ENCODE peak calls at places on chromosomes 16 and 17, in four cellular contexts. D, K, L and F are unnamed samples.

GRCh38 chr16:14003119-14003570 is 68.0 kb upstream of the MRTFB start:
- DNase-seq in K (no peak), L (peak; percentile 46), D (peak; percentile 40), F (no peak)

GRCh38 chr17:72707881-72708280 is 384.6 kb downstream of the SLC39A11 start:
- DNase-seq in K (no peak), L (no peak), D (no peak), F (no peak)

GRCh38 chr17:350706-351435 is 1.7 kb downstream of the RPH3AL start:
- DNase-seq in K (no peak), L (no peak), D (no peak), F (no peak)

GRCh38 chr17:60720763-60721531 is 43.3 kb downstream of the BCAS3 start:
- DNase-seq in L (peak; percentile 36), K (peak; percentile 17), D (peak; percentile 50), F (peak; percentile 24)

GRCh38 chr17:28499366-28499668 is 6.8 kb upstream of the FOXN1 start:
- DNase-seq in K (no peak), D (no peak), L (no peak), F (no peak)

GRCh38 chr16:48487287-48487686 is 102.1 kb upstream of the SIAH1 start:
- DNase-seq in D (no peak), L (no peak), K (no peak), F (no peak)

GRCh38 chr17:28701987-28702751 is 9.5 kb downstream of the PROCA1 start:
- DNase-seq in K (no peak), D (no peak), L (no peak), F (no peak)

GRCh38 chr16:11722468-11722808 is 20.2 kb downstream of the TXNDC11 start:
- DNase-seq in D (no peak), K (no peak), L (no peak), F (no peak)

GRCh38 chr16:17305694-17306093 is 165.1 kb downstream of the XYLT1 start:
- DNase-seq in D (no peak), L (no peak), K (no peak), F (peak; percentile 48)

GRCh38 chr17:40071720-40072480 is 9.1 kb downstream of the THRA start:
- DNase-seq in K (no peak), D (no peak), L (peak; percentile 91), F (no peak)

GRCh38 chr17:55177159-55177913 is 87.4 kb upstream of the HLF start:
- DNase-seq in L (no peak), K (no peak), D (no peak), F (no peak)

GRCh38 chr16:17470002-17470870 is 524 bp downstream of the XYLT1 start:
- DNase-seq in L (no peak), K (no peak), D (no peak), F (no peak)

GRCh38 chr17:1695365-1695764 is 10.7 kb upstream of the PRPF8 start:
- DNase-seq in D (no peak), K (peak; percentile 53), L (no peak), F (peak; percentile 28)

GRCh38 chr17:8294814-8295316 is 335 bp downstream of the SLC25A35 start:
- DNase-seq in D (no peak), L (no peak), K (no peak), F (no peak)

GRCh38 chr16:55333690-55334089 is 9.7 kb downstream of the IRX6 start:
- DNase-seq in D (no peak), L (peak; percentile 66), K (no peak), F (no peak)

GRCh38 chr16:48367443-48368049 is 17.7 kb downstream of the SIAH1 start:
- DNase-seq in K (no peak), L (no peak), D (no peak), F (no peak)

GRCh38 chr16:65845466-65846209 is 520.9 kb upstream of the CDH5 start:
- DNase-seq in L (no peak), K (no peak), D (no peak), F (no peak)

GRCh38 chr17:59172436-59173004 is 17.0 kb downstream of the PRR11 start:
- DNase-seq in K (no peak), D (no peak), L (no peak), F (no peak)

GRCh38 chr17:15941781-15942180 is 3.1 kb upstream of the ADORA2B start:
- DNase-seq in D (no peak), K (no peak), L (no peak), F (no peak)

GRCh38 chr16:59707441-59707840 is 973.3 kb upstream of the GOT2 start:
- DNase-seq in L (no peak), D (no peak), K (no peak), F (no peak)

DNA sequence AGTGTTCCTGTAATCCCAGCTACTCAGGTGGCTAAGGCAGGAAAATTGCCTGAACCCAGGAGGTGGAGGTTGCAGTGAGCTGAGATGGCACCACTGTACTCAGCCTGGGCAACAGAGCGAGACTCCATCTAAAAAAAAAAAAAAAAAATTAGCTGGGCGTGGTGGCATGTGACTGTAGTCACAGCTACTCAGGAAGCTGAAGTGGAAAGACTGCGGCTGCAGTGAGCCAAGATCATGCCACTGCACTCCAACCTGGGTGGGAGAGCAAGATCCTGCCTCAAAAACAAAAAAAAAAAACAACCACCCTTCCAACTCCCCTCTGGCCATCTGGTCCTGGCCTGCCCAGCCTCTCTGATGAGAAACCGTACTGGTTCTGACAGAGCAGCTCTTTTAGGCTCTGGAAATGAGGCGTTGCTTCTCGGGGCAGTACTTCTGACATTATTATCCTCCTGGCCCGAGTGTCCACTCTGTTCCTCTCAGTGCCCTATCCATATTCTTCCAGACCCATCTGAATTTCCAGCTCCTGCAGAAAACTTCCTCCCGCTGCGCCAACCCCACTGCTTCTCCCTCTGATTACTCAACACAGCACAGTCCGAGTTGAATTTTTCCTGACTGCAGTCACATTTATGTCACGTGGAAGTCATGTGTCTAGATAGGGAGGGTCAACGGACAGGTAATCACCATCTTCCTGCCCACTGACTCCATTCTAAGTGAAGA is 13.3 kb downstream of the GGA2 start:
- DNase-seq in K (no peak), D (no peak), L (no peak), F (no peak)
- TF ChIP-seq SPI1 in K (no peak), D (no peak), L (no peak), F (no peak)

GRCh38 chr16:26391833-26392232 is 674.9 kb upstream of the C16orf82 start:
- DNase-seq in L (no peak), D (no peak), K (no peak), F (no peak)
- TF ChIP-seq SPI1 in L (no peak), D (peak; percentile 12), K (no peak), F (no peak)

DNA sequence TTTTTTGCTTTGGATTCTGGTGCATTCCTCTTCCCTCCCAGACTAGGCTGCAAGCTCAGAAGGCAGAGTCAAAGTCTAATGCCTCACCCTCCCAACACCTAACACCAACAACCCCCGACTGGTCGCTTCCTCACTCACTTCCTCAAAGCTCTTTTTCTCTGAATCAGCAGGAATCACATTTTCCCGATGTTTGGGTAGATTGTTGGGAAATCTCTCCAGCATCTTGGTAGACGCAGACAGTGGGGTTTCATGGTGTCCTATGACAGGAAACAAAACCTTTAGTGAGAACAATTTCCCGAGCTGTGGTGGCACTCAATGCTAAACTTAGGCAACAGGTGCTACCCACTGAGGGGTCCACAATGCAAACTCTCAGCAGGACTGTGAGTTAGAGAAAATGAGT is 39.9 kb upstream of the ICAM2 start:
- DNase-seq in D (no peak), K (no peak), L (no peak), F (no peak)
- TF ChIP-seq SPI1 in D (peak; percentile 23), K (peak; percentile 53), L (peak; percentile 46), F (no peak)

GRCh38 chr16:53999123-53999522 is 287.5 kb downstream of the IRX3 start:
- DNase-seq in D (no peak), K (no peak), L (no peak), F (no peak)
- TF ChIP-seq SPI1 in D (no peak), K (no peak), L (no peak), F (no peak)

GRCh38 chr16:19618876-19619275 is 63.4 kb downstream of the VPS35L start:
- DNase-seq in K (no peak), L (no peak), D (no peak), F (no peak)
- TF ChIP-seq SPI1 in K (no peak), L (no peak), D (no peak), F (no peak)

GRCh38 chr17:82664701-82665182 is 16.5 kb upstream of the WDR45B start:
- DNase-seq in D (no peak), L (no peak), K (no peak), F (no peak)
- TF ChIP-seq SPI1 in D (no peak), L (no peak), K (no peak), F (no peak)

DNA sequence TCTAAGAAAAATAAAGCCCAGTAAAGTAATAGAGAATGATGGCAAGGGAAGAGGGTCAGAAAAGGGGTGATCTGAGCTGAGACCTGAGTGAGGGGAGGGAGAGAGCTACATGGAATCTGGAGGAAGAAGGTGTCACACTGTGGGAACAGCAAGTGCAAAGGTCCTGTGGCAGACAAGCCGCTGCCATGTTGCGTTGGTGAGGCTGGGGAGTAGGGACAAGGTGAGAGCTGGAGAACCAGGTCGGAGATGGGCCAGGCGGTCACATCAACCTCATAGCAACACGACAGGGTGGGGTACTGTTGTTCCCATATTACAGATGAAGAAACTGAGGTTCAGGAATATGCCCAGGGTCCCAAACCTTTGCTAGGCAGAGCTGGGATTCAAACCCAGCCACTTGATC is 16.6 kb upstream of the CALB2 start:
- DNase-seq in D (no peak), L (no peak), K (no peak), F (no peak)
- TF ChIP-seq SPI1 in D (no peak), L (no peak), K (no peak), F (no peak)

GRCh38 chr16:88656291-88656980 is 5.6 kb upstream of the CYBA start:
- DNase-seq in L (no peak), K (no peak), D (no peak), F (no peak)

GRCh38 chr16:88653606-88654362 is 2.9 kb upstream of the CYBA start:
- DNase-seq in K (no peak), L (no peak), D (no peak), F (no peak)

GRCh38 chr16:88655733-88656281 is 5.0 kb upstream of the CYBA start:
- DNase-seq in D (no peak), L (no peak), K (no peak), F (no peak)

GRCh38 chr16:88654363-88655052 is 3.7 kb upstream of the CYBA start:
- DNase-seq in L (no peak), K (no peak), D (no peak), F (no peak)

GRCh38 chr16:88655053-88655732 is 4.3 kb upstream of the CYBA start:
- DNase-seq in L (no peak), D (no peak), K (no peak), F (no peak)
- TF ChIP-seq SPI1 in L (no peak), D (no peak), K (no peak), F (no peak)

DNA sequence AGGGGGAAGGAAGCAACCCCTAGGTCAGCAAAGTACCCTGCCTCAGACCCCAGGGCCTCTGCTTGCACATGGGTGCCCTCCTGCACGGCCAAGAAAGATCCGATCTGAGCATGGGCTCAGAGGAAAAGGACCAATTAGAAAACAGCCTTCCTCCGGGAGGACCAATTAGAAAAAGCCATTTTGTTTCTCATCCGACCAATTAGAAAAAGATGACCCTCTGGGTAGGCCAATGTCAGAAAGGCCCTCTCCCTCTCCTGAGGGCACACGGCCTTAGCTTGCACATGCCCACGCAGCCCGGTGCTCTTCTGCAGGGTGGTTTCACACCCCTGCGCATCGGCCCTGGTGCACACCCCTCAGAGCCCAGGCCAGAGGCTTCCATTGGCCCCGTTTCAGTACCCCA is 5.1 kb upstream of the CISD3 start:
- DNase-seq in D (no peak), K (no peak), L (no peak), F (no peak)
- TF ChIP-seq SPI1 in D (no peak), K (no peak), L (no peak), F (no peak)

GRCh38 chr17:43453331-43453812 is 30.4 kb upstream of the DHX8 start:
- DNase-seq in D (no peak), L (no peak), K (no peak), F (no peak)
- TF ChIP-seq SPI1 in D (no peak), L (no peak), K (no peak), F (no peak)